ENCODE peak calls at places on chromosomes 16 and 17, in ten cellular contexts. T, C, Y, R, N, P, L, B, H and X are unnamed samples.
A peak's percentile ranks its signal among the peaks of the same experiment; 100 is the strongest.

GRCh38 chr16:8310356-8310755 is 280.0 kb downstream of the TMEM114 start:
- DNase-seq in T (no peak), C (no peak), Y (no peak), R (no peak), N (no peak), P (no peak), L (no peak), B (no peak), H (no peak), X (no peak)

GRCh38 chr16:54052271-54052670 is 234.3 kb downstream of the IRX3 start:
- DNase-seq in T (no peak), C (no peak), Y (no peak), R (no peak), N (no peak), P (no peak), L (no peak), B (no peak), H (no peak), X (no peak)

GRCh38 chr16:89502319-89502843 is 5.8 kb upstream of the SPG7 start:
- DNase-seq in T (no peak), C (no peak), Y (peak; percentile 85), R (peak; percentile 53), N (no peak), P (peak; percentile 82), L (no peak), B (peak; percentile 87), H (peak; percentile 77), X (no peak)

GRCh38 chr17:28750178-28751047 is 6.6 kb downstream of the TRAF4 start:
- DNase-seq in T (peak; percentile 92), C (peak; percentile 89), Y (peak; percentile 82), R (peak; percentile 95), N (peak; percentile 91), P (peak; percentile 96), L (peak; percentile 99), B (peak; percentile 96), H (peak; percentile 97), X (peak; percentile 90)

GRCh38 chr17:14047591-14047990 is 21.7 kb upstream of the COX10 start:
- DNase-seq in T (no peak), C (no peak), Y (no peak), R (no peak), N (no peak), P (no peak), L (no peak), B (no peak), H (no peak), X (no peak)

GRCh38 chr16:50024207-50024606 is 818 bp upstream of the CNEP1R1 start:
- DNase-seq in T (no peak), C (no peak), Y (no peak), R (no peak), N (no peak), P (no peak), L (no peak), B (no peak), H (no peak), X (no peak)

GRCh38 chr17:42111265-42111636 is 1.3 kb downstream of the DHX58 start:
- DNase-seq in T (no peak), C (no peak), Y (no peak), R (no peak), N (no peak), P (no peak), L (no peak), B (no peak), H (no peak), X (no peak)

GRCh38 chr17:2809337-2809736 is 13.1 kb downstream of the RAP1GAP2 start:
- DNase-seq in T (no peak), C (no peak), Y (no peak), R (no peak), N (no peak), P (no peak), L (peak; percentile 47), B (no peak), H (no peak), X (no peak)

GRCh38 chr17:65115721-65116312 is 21.4 kb upstream of the RGS9 start:
- DNase-seq in T (no peak), C (no peak), Y (no peak), R (no peak), N (no peak), P (no peak), L (no peak), B (no peak), H (no peak), X (no peak)

GRCh38 chr17:74337834-74338500 is 11.9 kb downstream of the KIF19 start:
- DNase-seq in T (no peak), C (no peak), Y (no peak), R (no peak), N (no peak), P (no peak), L (no peak), B (no peak), H (no peak), X (no peak)

DNA sequence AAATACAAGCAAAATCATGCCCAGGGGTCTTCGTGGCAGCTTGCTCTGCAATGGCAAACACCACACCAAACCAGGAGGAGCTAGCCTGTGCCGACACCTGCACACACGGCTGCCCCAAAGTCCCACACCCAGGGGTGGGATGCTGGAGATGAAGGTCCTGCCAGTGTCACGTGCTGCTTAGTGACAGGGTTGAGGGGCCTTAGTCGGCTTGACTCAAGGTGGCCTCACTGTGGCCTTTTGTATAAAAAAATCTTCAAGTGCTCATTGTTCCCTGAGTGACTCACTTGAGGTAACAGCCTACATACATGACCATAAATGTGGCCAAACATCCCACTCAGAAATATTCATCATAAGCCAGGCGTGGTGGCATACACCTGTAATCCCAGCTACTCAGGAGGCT is 7.3 kb downstream of the TRIM65 start:
- DNase-seq in T (no peak), C (no peak), Y (no peak), R (no peak), N (no peak), P (no peak), L (no peak), B (no peak), H (no peak), X (no peak)
- TF ChIP-seq CTCF in T (no peak), C (no peak), Y (no peak), R (no peak), N (no peak), P (no peak), L (no peak), B (no peak), H (no peak), X (no peak)

GRCh38 chr16:1159973-1160772 is 7.3 kb downstream of the CACNA1H start:
- DNase-seq in T (peak; percentile 80), C (peak; percentile 95), Y (no peak), R (no peak), N (no peak), P (peak; percentile 90), L (no peak), B (peak; percentile 93), H (peak; percentile 26), X (no peak)
- H3K4me3 ChIP-seq in T (peak overlapping the region; percentile 52), C (peak overlapping the region; percentile 10), Y (no peak overlapping the region), R (no peak overlapping the region), N (no peak overlapping the region), P (peak overlapping the region; percentile 39), L (no peak overlapping the region), B (no peak overlapping the region), H (no peak overlapping the region), X (no peak overlapping the region)

GRCh38 chr16:70702624-70703023 is 16.8 kb upstream of the MTSS2 start:
- DNase-seq in T (no peak), C (no peak), Y (no peak), R (no peak), N (no peak), P (no peak), L (no peak), B (no peak), H (no peak), X (no peak)

GRCh38 chr16:70703835-70704381 is 18.1 kb upstream of the MTSS2 start:
- DNase-seq in T (no peak), C (no peak), Y (no peak), R (no peak), N (no peak), P (no peak), L (no peak), B (no peak), H (no peak), X (no peak)

GRCh38 chr16:70701998-70702397 is 16.1 kb upstream of the MTSS2 start:
- DNase-seq in T (no peak), C (no peak), Y (no peak), R (no peak), N (no peak), P (no peak), L (no peak), B (no peak), H (no peak), X (no peak)

GRCh38 chr16:70704586-70704985 is 18.7 kb upstream of the MTSS2 start:
- DNase-seq in T (no peak), C (no peak), Y (no peak), R (no peak), N (no peak), P (no peak), L (no peak), B (no peak), H (no peak), X (peak; percentile 57)

DNA sequence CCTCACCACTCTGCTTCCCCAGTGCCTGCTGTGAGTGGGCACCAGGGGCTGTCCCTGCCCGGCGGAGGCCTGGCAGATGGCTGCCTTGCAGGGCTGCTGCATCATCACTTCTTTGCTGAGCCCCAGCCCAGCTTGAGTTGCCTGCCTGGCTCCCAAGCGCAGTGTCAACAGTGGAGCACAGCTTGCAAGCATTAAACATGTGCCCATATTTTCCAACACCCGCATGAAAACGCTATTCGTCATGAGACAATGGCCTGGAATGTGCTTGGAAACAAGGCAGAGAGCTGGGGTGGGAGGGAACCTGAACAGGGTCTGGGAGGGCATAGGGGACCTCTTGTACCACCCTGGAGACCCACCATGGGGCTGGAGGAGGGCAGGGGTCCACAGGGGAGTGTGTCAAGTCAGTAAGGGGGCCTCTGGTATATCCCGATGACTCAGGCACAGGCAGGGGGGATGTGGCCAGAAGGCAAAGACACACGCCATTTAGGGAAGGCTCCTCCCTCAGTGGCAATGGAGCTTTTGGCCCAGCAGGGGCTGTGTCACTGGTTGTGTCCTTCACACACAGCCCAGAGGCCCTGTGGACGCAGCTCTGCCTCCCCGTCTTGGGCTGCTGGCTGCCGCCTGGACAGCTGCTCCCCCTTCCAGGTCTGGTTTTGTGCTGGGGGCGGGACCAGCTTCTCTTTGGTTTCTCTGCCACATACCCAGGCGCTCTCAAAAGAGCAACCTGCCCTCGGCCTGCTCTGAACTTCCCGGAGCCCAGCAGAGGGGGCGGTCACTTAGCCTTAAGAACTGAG is 17.4 kb upstream of the MTSS2 start:
- DNase-seq in T (peak; percentile 52), C (no peak), Y (peak; percentile 40), R (peak; percentile 66), N (no peak), P (no peak), L (peak; percentile 86), B (no peak), H (peak; percentile 47), X (peak; percentile 98)
- TF ChIP-seq CTCF in T (peak; percentile 49), C (peak; percentile 28), Y (no peak), R (peak; percentile 26), N (no peak), P (no peak), L (peak; percentile 55), B (no peak), H (peak; percentile 45), X (peak; percentile 71)

DNA sequence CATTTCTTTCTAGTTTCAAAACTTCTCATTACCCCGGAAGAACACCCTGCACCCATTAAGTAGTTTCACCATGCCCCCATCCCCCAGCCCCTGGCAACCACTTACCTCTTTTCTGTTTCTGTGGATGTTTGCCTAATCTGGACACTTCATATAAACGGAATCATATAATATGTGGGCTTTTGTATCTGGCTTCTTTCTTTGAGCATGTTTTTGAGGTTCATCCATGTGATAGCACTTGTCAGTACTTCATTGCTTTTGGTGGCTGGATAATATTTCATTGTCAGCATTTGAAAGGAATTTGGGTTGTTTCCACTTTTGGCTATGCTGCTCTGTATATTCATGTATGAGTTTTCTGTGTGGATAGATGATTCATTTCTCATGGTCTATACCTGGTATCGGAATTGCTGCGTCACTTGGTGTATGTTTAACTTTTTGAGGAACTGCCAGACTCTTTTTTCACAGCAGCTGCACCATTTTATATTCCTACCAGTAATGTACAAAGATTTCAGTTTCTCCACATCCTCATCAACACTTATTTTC is 30.0 kb upstream of the SLC5A10 start:
- DNase-seq in T (no peak), C (no peak), Y (peak; percentile 96), R (peak; percentile 49), N (no peak), P (no peak), L (no peak), B (no peak), H (peak; percentile 28), X (no peak)
- H3K4me3 ChIP-seq in T (no peak overlapping the region), C (no peak overlapping the region), Y (peak overlapping the region; percentile 25), R (no peak overlapping the region), N (no peak overlapping the region), P (no peak overlapping the region), L (no peak overlapping the region), B (no peak overlapping the region), H (no peak overlapping the region), X (no peak overlapping the region)